ENCODE peak calls at places on chromosomes 1 and 21, in ten cellular contexts. One of them, this sample, is unnamed. For H3K4me1, the result is how much of the 10 kb centered on the place peaks cover.

GRCh38 chr1:67890862-67891261 is 57.6 kb upstream of the GNG12 start:
- DNase-seq in endothelial cell of umbilical vein: no peak
- DNase-seq in testis: no peak
- DNase-seq in pancreas: no peak
- DNase-seq in esophagus squamous epithelium: no peak
- DNase-seq in transverse colon: no peak
- DNase-seq in Panc1: no peak
- DNase-seq in left ventricle myocardium inferior: no peak
- DNase-seq in colonic mucosa: no peak
- DNase-seq in CD8-positive, alpha-beta T cell: no peak
- DNase-seq in this sample: no peak

GRCh38 chr1:30744060-30744756 is 13.4 kb downstream of the LAPTM5 start:
- DNase-seq in colonic mucosa: no peak
- DNase-seq in transverse colon: no peak
- DNase-seq in pancreas: no peak
- DNase-seq in endothelial cell of umbilical vein: no peak
- DNase-seq in CD8-positive, alpha-beta T cell: peak
- DNase-seq in testis: no peak
- DNase-seq in Panc1: no peak
- DNase-seq in esophagus squamous epithelium: no peak
- DNase-seq in left ventricle myocardium inferior: no peak
- DNase-seq in this sample: no peak

GRCh38 chr1:13617108-13617507 is 33.5 kb downstream of the PDPN start:
- DNase-seq in CD8-positive, alpha-beta T cell: no peak
- DNase-seq in Panc1: no peak
- DNase-seq in endothelial cell of umbilical vein: no peak
- DNase-seq in esophagus squamous epithelium: no peak
- DNase-seq in testis: no peak
- DNase-seq in colonic mucosa: no peak
- DNase-seq in left ventricle myocardium inferior: no peak
- DNase-seq in pancreas: no peak
- DNase-seq in transverse colon: no peak
- DNase-seq in this sample: no peak

GRCh38 chr1:202505356-202505755 is 156.9 kb downstream of the PPP1R12B start:
- DNase-seq in pancreas: no peak
- DNase-seq in colonic mucosa: no peak
- DNase-seq in endothelial cell of umbilical vein: peak
- DNase-seq in CD8-positive, alpha-beta T cell: no peak
- DNase-seq in esophagus squamous epithelium: no peak
- DNase-seq in left ventricle myocardium inferior: no peak
- DNase-seq in Panc1: no peak
- DNase-seq in transverse colon: no peak
- DNase-seq in testis: peak
- DNase-seq in this sample: no peak

GRCh38 chr1:45911634-45912033 is 108.2 kb downstream of the MAST2 start:
- DNase-seq in testis: no peak
- DNase-seq in colonic mucosa: no peak
- DNase-seq in esophagus squamous epithelium: no peak
- DNase-seq in CD8-positive, alpha-beta T cell: no peak
- DNase-seq in Panc1: no peak
- DNase-seq in transverse colon: no peak
- DNase-seq in left ventricle myocardium inferior: no peak
- DNase-seq in pancreas: no peak
- DNase-seq in endothelial cell of umbilical vein: no peak
- DNase-seq in this sample: no peak

GRCh38 chr21:29638138-29638537 is 301.7 kb downstream of the GRIK1 start:
- DNase-seq in left ventricle myocardium inferior: no peak
- DNase-seq in pancreas: no peak
- DNase-seq in transverse colon: no peak
- DNase-seq in CD8-positive, alpha-beta T cell: no peak
- DNase-seq in esophagus squamous epithelium: no peak
- DNase-seq in colonic mucosa: no peak
- DNase-seq in Panc1: no peak
- DNase-seq in testis: no peak
- DNase-seq in endothelial cell of umbilical vein: no peak
- DNase-seq in this sample: no peak

GRCh38 chr1:13619909-13620308 is 36.3 kb downstream of the PDPN start:
- DNase-seq in colonic mucosa: no peak
- DNase-seq in Panc1: no peak
- DNase-seq in esophagus squamous epithelium: no peak
- DNase-seq in endothelial cell of umbilical vein: no peak
- DNase-seq in left ventricle myocardium inferior: no peak
- DNase-seq in CD8-positive, alpha-beta T cell: no peak
- DNase-seq in transverse colon: no peak
- DNase-seq in pancreas: no peak
- DNase-seq in testis: peak
- DNase-seq in this sample: no peak

GRCh38 chr1:93878501-93878888 is 511 bp downstream of the DNTTIP2 start:
- DNase-seq in testis: peak
- DNase-seq in CD8-positive, alpha-beta T cell: peak
- DNase-seq in pancreas: peak
- DNase-seq in Panc1: peak
- DNase-seq in left ventricle myocardium inferior: peak
- DNase-seq in esophagus squamous epithelium: no peak
- DNase-seq in colonic mucosa: peak
- DNase-seq in endothelial cell of umbilical vein: peak
- DNase-seq in transverse colon: peak
- DNase-seq in this sample: no peak

GRCh38 chr1:89724369-89725015 is 91.6 kb downstream of the LRRC8C start:
- DNase-seq in Panc1: peak
- DNase-seq in colonic mucosa: no peak
- DNase-seq in CD8-positive, alpha-beta T cell: peak
- DNase-seq in pancreas: no peak
- DNase-seq in left ventricle myocardium inferior: peak
- DNase-seq in testis: no peak
- DNase-seq in esophagus squamous epithelium: no peak
- DNase-seq in endothelial cell of umbilical vein: peak
- DNase-seq in transverse colon: peak
- DNase-seq in this sample: no peak

GRCh38 chr1:49163041-49163440 is 386.4 kb upstream of the BEND5 start:
- DNase-seq in pancreas: no peak
- DNase-seq in colonic mucosa: no peak
- DNase-seq in esophagus squamous epithelium: no peak
- DNase-seq in testis: no peak
- DNase-seq in left ventricle myocardium inferior: no peak
- DNase-seq in Panc1: peak
- DNase-seq in endothelial cell of umbilical vein: no peak
- DNase-seq in CD8-positive, alpha-beta T cell: no peak
- DNase-seq in transverse colon: no peak
- DNase-seq in this sample: no peak

GRCh38 chr1:151908228-151908691 is 1.1 kb downstream of the THEM4 start:
- DNase-seq in left ventricle myocardium inferior: no peak
- DNase-seq in colonic mucosa: no peak
- DNase-seq in pancreas: no peak
- DNase-seq in transverse colon: no peak
- DNase-seq in endothelial cell of umbilical vein: peak
- DNase-seq in CD8-positive, alpha-beta T cell: no peak
- DNase-seq in testis: peak
- DNase-seq in Panc1: no peak
- DNase-seq in esophagus squamous epithelium: no peak
- DNase-seq in this sample: no peak

GRCh38 chr1:27785763-27786162 is 12.7 kb downstream of the STX12 start:
- DNase-seq in colonic mucosa: peak
- DNase-seq in esophagus squamous epithelium: no peak
- DNase-seq in transverse colon: no peak
- DNase-seq in endothelial cell of umbilical vein: peak
- DNase-seq in pancreas: no peak
- DNase-seq in Panc1: no peak
- DNase-seq in testis: no peak
- DNase-seq in CD8-positive, alpha-beta T cell: no peak
- DNase-seq in left ventricle myocardium inferior: no peak
- DNase-seq in this sample: no peak

GRCh38 chr1:61925591-61926298 is 183.5 kb downstream of the PATJ start:
- DNase-seq in CD8-positive, alpha-beta T cell: no peak
- DNase-seq in testis: no peak
- DNase-seq in esophagus squamous epithelium: no peak
- DNase-seq in Panc1: no peak
- DNase-seq in endothelial cell of umbilical vein: no peak
- DNase-seq in pancreas: no peak
- DNase-seq in colonic mucosa: no peak
- DNase-seq in transverse colon: no peak
- DNase-seq in left ventricle myocardium inferior: no peak
- DNase-seq in this sample: no peak

GRCh38 chr1:28421744-28422143 is 52.2 kb downstream of the PHACTR4 start:
- DNase-seq in Panc1: no peak
- DNase-seq in endothelial cell of umbilical vein: peak
- DNase-seq in colonic mucosa: no peak
- DNase-seq in transverse colon: no peak
- DNase-seq in pancreas: no peak
- DNase-seq in CD8-positive, alpha-beta T cell: no peak
- DNase-seq in esophagus squamous epithelium: no peak
- DNase-seq in testis: no peak
- DNase-seq in left ventricle myocardium inferior: no peak
- DNase-seq in this sample: no peak

GRCh38 chr21:45410151-45410864 is 5.3 kb downstream of the COL18A1 start:
- DNase-seq in endothelial cell of umbilical vein: no peak
- DNase-seq in testis: no peak
- DNase-seq in left ventricle myocardium inferior: peak
- DNase-seq in pancreas: peak
- DNase-seq in transverse colon: no peak
- DNase-seq in Panc1: no peak
- DNase-seq in esophagus squamous epithelium: no peak
- DNase-seq in CD8-positive, alpha-beta T cell: no peak
- DNase-seq in colonic mucosa: no peak
- DNase-seq in this sample: no peak

GRCh38 chr1:116904791-116905320 is 4.9 kb upstream of the PTGFRN start:
- DNase-seq in esophagus squamous epithelium: no peak
- DNase-seq in colonic mucosa: no peak
- DNase-seq in Panc1: no peak
- DNase-seq in pancreas: no peak
- DNase-seq in CD8-positive, alpha-beta T cell: no peak
- DNase-seq in testis: no peak
- DNase-seq in left ventricle myocardium inferior: no peak
- DNase-seq in transverse colon: no peak
- DNase-seq in endothelial cell of umbilical vein: no peak
- DNase-seq in this sample: no peak

GRCh38 chr1:156140879-156141707 is 12.3 kb upstream of the SEMA4A start:
- DNase-seq in CD8-positive, alpha-beta T cell: peak
- DNase-seq in endothelial cell of umbilical vein: peak
- DNase-seq in transverse colon: no peak
- DNase-seq in Panc1: no peak
- DNase-seq in testis: peak
- DNase-seq in colonic mucosa: no peak
- DNase-seq in esophagus squamous epithelium: no peak
- DNase-seq in pancreas: no peak
- DNase-seq in left ventricle myocardium inferior: no peak
- DNase-seq in this sample: peak

GRCh38 chr1:241101622-241102021 is 255.4 kb downstream of the RGS7 start:
- DNase-seq in endothelial cell of umbilical vein: no peak
- DNase-seq in testis: no peak
- DNase-seq in esophagus squamous epithelium: no peak
- DNase-seq in Panc1: no peak
- DNase-seq in transverse colon: no peak
- DNase-seq in CD8-positive, alpha-beta T cell: no peak
- DNase-seq in pancreas: no peak
- DNase-seq in colonic mucosa: no peak
- DNase-seq in left ventricle myocardium inferior: no peak
- DNase-seq in this sample: no peak

DNA sequence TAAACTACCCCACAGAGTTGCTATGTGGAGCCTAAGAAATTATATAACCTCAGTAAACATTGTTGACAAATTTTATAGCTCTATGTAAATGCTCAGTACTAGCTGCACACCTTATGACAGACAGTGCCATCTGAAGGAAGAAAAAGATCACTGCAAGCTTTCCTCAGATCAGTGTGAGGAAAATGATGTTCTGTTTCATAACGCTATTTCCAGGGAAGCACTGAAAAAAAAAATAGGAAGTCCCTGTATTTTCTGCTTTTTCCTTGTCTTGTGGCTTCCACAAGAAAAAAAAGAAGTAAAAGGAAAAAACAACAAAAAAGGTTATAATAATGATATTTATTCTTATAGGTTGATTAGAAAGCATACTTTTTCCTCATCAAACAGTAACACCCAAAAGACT is 23.2 kb downstream of the LYST start:
- DNase-seq in CD8-positive, alpha-beta T cell: no peak
- DNase-seq in left ventricle myocardium inferior: no peak
- DNase-seq in Panc1: no peak
- DNase-seq in esophagus squamous epithelium: no peak
- DNase-seq in transverse colon: no peak
- DNase-seq in testis: no peak
- DNase-seq in endothelial cell of umbilical vein: peak
- DNase-seq in colonic mucosa: peak
- DNase-seq in pancreas: no peak
- DNase-seq in this sample: no peak
- TF ChIP-seq CTCF in CD8-positive, alpha-beta T cell: peak
- TF ChIP-seq CTCF in left ventricle myocardium inferior: peak
- TF ChIP-seq CTCF in Panc1: peak
- TF ChIP-seq CTCF in esophagus squamous epithelium: no peak
- TF ChIP-seq CTCF in transverse colon: peak
- TF ChIP-seq CTCF in testis: no peak
- TF ChIP-seq CTCF in endothelial cell of umbilical vein: no peak
- TF ChIP-seq CTCF in colonic mucosa: peak
- TF ChIP-seq CTCF in pancreas: peak
- TF ChIP-seq CTCF in this sample: peak

GRCh38 chr1:225693085-225693698 is 40.3 kb upstream of the ENAH start:
- DNase-seq in colonic mucosa: no peak
- DNase-seq in transverse colon: no peak
- DNase-seq in esophagus squamous epithelium: no peak
- DNase-seq in Panc1: no peak
- DNase-seq in CD8-positive, alpha-beta T cell: no peak
- DNase-seq in testis: no peak
- DNase-seq in pancreas: no peak
- DNase-seq in left ventricle myocardium inferior: no peak
- DNase-seq in endothelial cell of umbilical vein: no peak
- DNase-seq in this sample: no peak
- H3K4me3 ChIP-seq in colonic mucosa: no peak
- H3K4me3 ChIP-seq in transverse colon: no peak
- H3K4me3 ChIP-seq in esophagus squamous epithelium: no peak
- H3K4me3 ChIP-seq in Panc1: no peak
- H3K4me3 ChIP-seq in CD8-positive, alpha-beta T cell: no peak
- H3K4me3 ChIP-seq in testis: no peak
- H3K4me3 ChIP-seq in pancreas: no peak
- H3K4me3 ChIP-seq in left ventricle myocardium inferior: no peak
- H3K4me3 ChIP-seq in endothelial cell of umbilical vein: no peak
- H3K4me3 ChIP-seq in this sample: no peak

DNA sequence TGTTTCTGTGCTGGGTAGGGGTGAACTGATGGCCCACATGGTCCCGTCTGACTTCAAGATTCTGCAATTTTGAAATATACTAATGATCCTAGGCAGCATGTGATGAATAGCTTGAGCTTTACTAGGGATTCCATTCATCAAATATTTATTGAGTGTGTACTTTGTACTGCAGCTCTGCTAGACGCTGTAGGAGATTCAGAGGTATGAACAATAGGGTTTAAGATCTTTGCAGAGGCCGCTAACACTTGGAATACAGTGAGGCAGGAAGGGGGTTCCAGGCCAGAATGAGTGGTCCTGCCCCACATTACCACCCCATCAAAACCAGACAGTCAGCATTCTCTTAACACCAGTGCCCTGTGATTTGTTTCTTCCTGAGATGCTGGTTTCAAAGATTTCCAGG is 19.8 kb downstream of the IER5 start:
- DNase-seq in left ventricle myocardium inferior: no peak
- DNase-seq in Panc1: no peak
- DNase-seq in esophagus squamous epithelium: no peak
- DNase-seq in transverse colon: no peak
- DNase-seq in endothelial cell of umbilical vein: no peak
- DNase-seq in CD8-positive, alpha-beta T cell: no peak
- DNase-seq in colonic mucosa: no peak
- DNase-seq in pancreas: no peak
- DNase-seq in testis: no peak
- DNase-seq in this sample: no peak
- H3K4me1 ChIP-seq in left ventricle myocardium inferior: half or more
- H3K4me1 ChIP-seq in Panc1: half or more
- H3K4me1 ChIP-seq in esophagus squamous epithelium: half or more
- H3K4me1 ChIP-seq in transverse colon: under half
- H3K4me1 ChIP-seq in endothelial cell of umbilical vein: half or more
- H3K4me1 ChIP-seq in CD8-positive, alpha-beta T cell: under half
- H3K4me1 ChIP-seq in colonic mucosa: under half
- H3K4me1 ChIP-seq in pancreas: under half
- H3K4me1 ChIP-seq in testis: under half
- H3K4me1 ChIP-seq in this sample: under half

GRCh38 chr21:17513214-17514123 is 626 bp downstream of the CXADR start:
- DNase-seq in endothelial cell of umbilical vein: peak
- DNase-seq in colonic mucosa: peak
- DNase-seq in esophagus squamous epithelium: no peak
- DNase-seq in transverse colon: peak
- DNase-seq in Panc1: no peak
- DNase-seq in pancreas: peak
- DNase-seq in CD8-positive, alpha-beta T cell: peak
- DNase-seq in testis: peak
- DNase-seq in left ventricle myocardium inferior: no peak
- DNase-seq in this sample: peak
- TF ChIP-seq CTCF in endothelial cell of umbilical vein: no peak
- TF ChIP-seq CTCF in colonic mucosa: no peak
- TF ChIP-seq CTCF in esophagus squamous epithelium: no peak
- TF ChIP-seq CTCF in transverse colon: no peak
- TF ChIP-seq CTCF in Panc1: peak
- TF ChIP-seq CTCF in pancreas: no peak
- TF ChIP-seq CTCF in CD8-positive, alpha-beta T cell: no peak
- TF ChIP-seq CTCF in testis: no peak
- TF ChIP-seq CTCF in left ventricle myocardium inferior: no peak
- TF ChIP-seq CTCF in this sample: no peak